ENCODE peak calls at places on chromosomes 2 and 18, in five cellular contexts. R is endodermal cell, X is ovary, Z is IMR-90, U is sigmoid colon. P is an unnamed sample.

GRCh38 chr18:34773378-34773777 is 63.3 kb downstream of the DTNA start:
- DNase-seq in R (no peak), X (no peak), Z (peak), U (no peak), P (no peak)

GRCh38 chr2:176435691-176436215 is 166.5 kb downstream of the MTX2 start:
- DNase-seq in R (no peak), X (no peak), Z (no peak), U (no peak), P (no peak)

GRCh38 chr18:22300665-22301636 is 116.8 kb downstream of the CTAGE1 start:
- DNase-seq in R (no peak), X (no peak), Z (no peak), U (no peak), P (no peak)

GRCh38 chr2:85438291-85439110 is 20.0 kb downstream of the SH2D6 start:
- DNase-seq in R (peak), X (no peak), Z (no peak), U (no peak), P (no peak)

GRCh38 chr18:64791211-64791610 is 642.3 kb upstream of the LINC00305 start:
- DNase-seq in R (no peak), X (no peak), Z (no peak), U (no peak), P (no peak)

GRCh38 chr2:20062615-20063545 is 11.5 kb upstream of the LAPTM4A start:
- DNase-seq in R (no peak), X (no peak), Z (peak), U (peak), P (no peak)

GRCh38 chr2:174573621-174574081 is 24.0 kb downstream of the WIPF1 start:
- DNase-seq in R (no peak), X (no peak), Z (no peak), U (no peak), P (no peak)

GRCh38 chr18:56294484-56295183 is 343.8 kb downstream of the TXNL1 start:
- DNase-seq in R (no peak), X (no peak), Z (no peak), U (no peak), P (no peak)

GRCh38 chr18:80147037-80147417 is 38.0 kb downstream of the ADNP2 start:
- DNase-seq in R (peak), X (no peak), Z (no peak), U (no peak), P (no peak)

GRCh38 chr2:170092475-170092874 is 85.5 kb upstream of the MYO3B start:
- DNase-seq in R (no peak), X (no peak), Z (peak), U (no peak), P (no peak)

GRCh38 chr2:229612395-229612971 is 101.9 kb downstream of the DNER start:
- DNase-seq in R (no peak), X (no peak), Z (no peak), U (no peak), P (no peak)

GRCh38 chr2:222690564-222691200 is 19.2 kb downstream of the MOGAT1 start:
- DNase-seq in R (peak), X (peak), Z (peak), U (peak), P (peak)

GRCh38 chr2:232873909-232874641 is 4.0 kb downstream of the SNORC start:
- DNase-seq in R (no peak), X (no peak), Z (no peak), U (peak), P (no peak)

GRCh38 chr2:191345788-191346187 is 100.6 kb downstream of the MYO1B start:
- DNase-seq in R (no peak), X (no peak), Z (peak), U (no peak), P (no peak)

GRCh38 chr18:58359226-58360019 is 269.5 kb downstream of the ALPK2 start:
- DNase-seq in R (no peak), X (no peak), Z (peak), U (no peak), P (no peak)

GRCh38 chr2:118763797-118764196 is 83.7 kb downstream of the EN1 start:
- DNase-seq in R (peak), X (no peak), Z (no peak), U (no peak), P (no peak)

GRCh38 chr2:6917071-6917760 is at the start of gene RNF144A:
- DNase-seq in R (peak), X (peak), Z (peak), U (peak), P (peak)

GRCh38 chr2:19819097-19820065 is 82.4 kb downstream of the TTC32 start:
- DNase-seq in R (no peak), X (no peak), Z (peak), U (no peak), P (no peak)

GRCh38 chr2:28011322-28011737 is 120.8 kb downstream of the BABAM2 start:
- DNase-seq in R (no peak), X (no peak), Z (no peak), U (no peak), P (no peak)

GRCh38 chr2:107337209-107337898 is 451.4 kb upstream of the ST6GAL2 start:
- DNase-seq in R (no peak), X (no peak), Z (no peak), U (no peak), P (no peak)

GRCh38 chr2:201908901-201909300 is 102.6 kb downstream of the CDK15 start:
- DNase-seq in R (no peak), X (no peak), Z (peak), U (no peak), P (no peak)

GRCh38 chr2:76544901-76545300 is 834.2 kb upstream of the GCFC2 start:
- DNase-seq in R (no peak), X (no peak), Z (no peak), U (no peak), P (no peak)

GRCh38 chr2:225495706-225496105 is 96.2 kb downstream of the NYAP2 start:
- DNase-seq in R (no peak), X (no peak), Z (no peak), U (no peak), P (no peak)

GRCh38 chr18:32021756-32022564 is 3.3 kb downstream of the RNF125 start:
- DNase-seq in R (no peak), X (no peak), Z (no peak), U (no peak), P (no peak)

GRCh38 chr18:32019251-32019943 is 772 bp downstream of the RNF125 start:
- DNase-seq in R (peak), X (peak), Z (no peak), U (no peak), P (peak)

GRCh38 chr18:32018331-32019250 is at the start of gene RNF125:
- DNase-seq in R (peak), X (peak), Z (peak), U (peak), P (peak)
- TF ChIP-seq CTCF in R (peak), X (no peak), Z (no peak), U (no peak), P (no peak)

GRCh38 chr2:60515751-60516226 is 37.7 kb downstream of the BCL11A start:
- DNase-seq in R (no peak), X (no peak), Z (peak), U (peak), P (no peak)
- TF ChIP-seq CTCF in R (no peak), X (no peak), Z (no peak), U (no peak), P (no peak)

GRCh38 chr18:26771524-26771923 is 94.0 kb downstream of the AQP4 start:
- DNase-seq in R (peak), X (no peak), Z (no peak), U (no peak), P (no peak)
- TF ChIP-seq CTCF in R (peak), X (no peak), Z (no peak), U (no peak), P (peak)

GRCh38 chr2:234683950-234684349 is 187.1 kb upstream of the ARL4C start:
- DNase-seq in R (peak), X (no peak), Z (no peak), U (no peak), P (no peak)
- TF ChIP-seq CTCF in R (no peak), X (no peak), Z (no peak), U (no peak), P (no peak)

GRCh38 chr18:44594779-44595467 is 85.8 kb upstream of the SETBP1 start:
- DNase-seq in R (no peak), X (no peak), Z (peak), U (no peak), P (no peak)

GRCh38 chr18:44597797-44598196 is 82.9 kb upstream of the SETBP1 start:
- DNase-seq in R (no peak), X (no peak), Z (no peak), U (no peak), P (no peak)

GRCh38 chr18:44601447-44601846 is 79.2 kb upstream of the SETBP1 start:
- DNase-seq in R (no peak), X (no peak), Z (peak), U (no peak), P (no peak)

GRCh38 chr18:44599409-44599808 is 81.3 kb upstream of the SETBP1 start:
- DNase-seq in R (peak), X (peak), Z (peak), U (no peak), P (no peak)

DNA sequence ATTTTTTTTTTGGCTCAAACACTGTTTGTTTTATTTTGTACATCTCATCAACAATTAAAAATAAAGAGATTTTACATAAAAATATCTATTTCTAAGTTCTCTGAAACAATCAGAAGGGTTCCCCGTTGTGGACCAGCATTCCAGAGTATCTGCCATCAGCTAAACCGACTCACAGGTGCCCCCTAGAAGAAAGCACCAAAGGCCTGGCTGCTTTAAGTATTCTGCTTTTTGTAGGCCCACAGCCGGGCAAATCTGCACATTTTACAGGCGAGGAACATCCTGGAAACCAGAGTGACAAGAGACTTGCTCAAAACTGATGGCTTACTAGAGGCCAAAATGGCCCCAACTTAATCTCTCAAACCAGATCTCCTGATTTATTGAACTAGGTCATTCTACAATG is 82.2 kb upstream of the SETBP1 start:
- DNase-seq in R (peak), X (no peak), Z (no peak), U (no peak), P (no peak)
- TF ChIP-seq CTCF in R (peak), X (no peak), Z (no peak), U (no peak), P (no peak)

GRCh38 chr2:74415762-74416395 is 5.5 kb downstream of the C2orf81 start:
- DNase-seq in R (peak), X (no peak), Z (no peak), U (no peak), P (no peak)

GRCh38 chr2:74414475-74414874 is 6.9 kb downstream of the C2orf81 start:
- DNase-seq in R (peak), X (no peak), Z (no peak), U (no peak), P (no peak)

GRCh38 chr2:74416721-74417120 is 4.7 kb downstream of the C2orf81 start:
- DNase-seq in R (no peak), X (no peak), Z (no peak), U (no peak), P (no peak)

GRCh38 chr2:74413001-74413698 is 8.3 kb downstream of the C2orf81 start:
- DNase-seq in R (no peak), X (no peak), Z (no peak), U (no peak), P (no peak)

GRCh38 chr2:74414913-74415761 is 6.3 kb downstream of the C2orf81 start:
- DNase-seq in R (peak), X (peak), Z (no peak), U (peak), P (no peak)
- TF ChIP-seq CTCF in R (peak), X (no peak), Z (no peak), U (peak), P (no peak)

DNA sequence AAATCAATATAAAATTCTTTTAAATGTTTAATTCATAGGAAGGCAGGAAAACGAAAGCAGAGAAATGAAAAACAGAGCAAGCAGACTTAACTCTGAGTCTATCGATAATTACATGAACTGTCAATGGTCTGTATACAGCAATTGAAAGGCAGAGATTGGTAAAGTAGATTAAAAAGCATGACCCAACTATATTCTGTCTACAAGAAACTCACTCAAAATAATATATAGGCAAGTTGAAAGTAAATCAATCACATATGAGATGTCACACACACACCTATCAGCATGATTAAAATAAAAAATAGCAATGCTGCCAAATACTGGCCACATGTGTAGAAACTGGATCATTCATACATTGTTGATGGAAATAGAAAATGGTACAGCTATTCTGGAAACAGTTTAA is 136.4 kb upstream of the CYP1B1 start:
- DNase-seq in R (no peak), X (no peak), Z (no peak), U (no peak), P (no peak)
- TF ChIP-seq CTCF in R (no peak), X (no peak), Z (no peak), U (no peak), P (no peak)